ENCODE peak calls at places on chromosomes 3 and 15, in ten cellular contexts. W is activated naive CD8-positive, alpha-beta T cell treated with anti-CD3 and anti-CD28 coated beads, Interleukin-2, amount 50 U/mL, for 24 hours; V is stromal cell of bone marrow; Z is NCI-H1105; C is mucosa of gallbladder; A is GM13977; Y is stimulated activated CD8-positive, alpha-beta memory T cell treated with anti-CD3 and anti-CD28 coated beads, Interleukin-12 subunit alpha, Interleukin-12 subunit beta, amount 100 ng/mL, for 1 hour; G is A549; X is natural killer cell treated with Interleukin-12 subunit alpha and Interleukin-12 subunit beta and Interleukin-15 and Interleukin-18, amount 100 ng/mL, for 72 hours; R is AG04450. Q is an unnamed sample.

GRCh38 chr3:44880284-44880683 is 5.9 kb downstream of the TGM4 start:
- DNase-seq in Z (no peak), Y (no peak), X (no peak), C (no peak), V (no peak), W (no peak), A (no peak), G (no peak), R (no peak), Q (no peak)

GRCh38 chr3:32816439-32817194 is 1.2 kb upstream of the TRIM71 start:
- DNase-seq in X (no peak), C (no peak), V (no peak), G (no peak), A (peak), Y (no peak), Z (no peak), R (no peak), W (peak), Q (no peak)

GRCh38 chr3:98974442-98974841 is 72.9 kb upstream of the DCBLD2 start:
- DNase-seq in Z (no peak), A (no peak), C (no peak), X (no peak), R (no peak), G (no peak), Y (no peak), W (no peak), V (no peak), Q (no peak)

GRCh38 chr3:15055019-15055557 is 10.0 kb downstream of the MRPS25 start:
- DNase-seq in R (no peak), C (no peak), V (no peak), A (peak), Y (peak), Z (no peak), W (peak), X (peak), G (no peak), Q (no peak)

GRCh38 chr3:187738400-187739124 is 6.7 kb downstream of the BCL6 start:
- DNase-seq in V (peak), C (peak), R (peak), X (peak), G (peak), Z (peak), A (peak), Y (no peak), W (peak), Q (peak)

GRCh38 chr3:171976526-171976925 is 62.9 kb upstream of the FNDC3B start:
- DNase-seq in V (peak), C (no peak), Z (no peak), A (no peak), W (no peak), Y (no peak), X (no peak), R (no peak), G (no peak), Q (no peak)

GRCh38 chr3:104879919-104880318 is 486.8 kb upstream of the ALCAM start:
- DNase-seq in R (no peak), C (no peak), V (no peak), Y (no peak), W (no peak), G (no peak), X (no peak), Z (no peak), A (no peak), Q (no peak)

GRCh38 chr3:172982731-172983364 is 158.2 kb downstream of the SPATA16 start:
- DNase-seq in Z (no peak), C (no peak), G (no peak), W (no peak), Y (no peak), X (no peak), A (no peak), V (no peak), R (no peak), Q (no peak)

GRCh38 chr3:139284221-139284620 is 59.6 kb upstream of the MRPS22 start:
- DNase-seq in X (no peak), A (no peak), Y (no peak), R (no peak), V (no peak), Z (no peak), G (no peak), W (no peak), C (no peak), Q (no peak)

GRCh38 chr3:124396397-124396796 is 333.9 kb upstream of the UMPS start:
- DNase-seq in V (no peak), Z (no peak), R (no peak), Y (no peak), X (no peak), G (no peak), A (no peak), C (no peak), W (no peak), Q (no peak)

GRCh38 chr3:161069441-161070251 is 35.5 kb downstream of the B3GALNT1 start:
- DNase-seq in R (peak), A (peak), V (peak), Z (no peak), Y (no peak), G (no peak), X (no peak), W (no peak), C (no peak), Q (peak)

GRCh38 chr15:58174709-58175108 is 36.5 kb downstream of the AQP9 start:
- DNase-seq in Z (no peak), X (no peak), R (no peak), G (no peak), A (no peak), Y (no peak), C (no peak), W (no peak), V (no peak), Q (no peak)

GRCh38 chr3:13415236-13416001 is 4.7 kb downstream of the NUP210 start:
- DNase-seq in Y (no peak), X (no peak), V (no peak), R (no peak), C (no peak), A (no peak), Z (no peak), G (no peak), W (no peak), Q (no peak)

GRCh38 chr15:44081223-44082013 is 113.7 kb downstream of the FRMD5 start:
- DNase-seq in C (no peak), V (peak), A (no peak), G (no peak), R (peak), W (no peak), Z (no peak), Y (no peak), X (no peak), Q (peak)

GRCh38 chr3:115156255-115156654 is 9.2 kb upstream of the ZBTB20 start:
- DNase-seq in Y (no peak), V (no peak), Z (no peak), C (no peak), G (no peak), X (no peak), A (no peak), W (no peak), R (no peak), Q (no peak)

GRCh38 chr3:158244274-158244673 is 134.4 kb downstream of the RSRC1 start:
- DNase-seq in R (no peak), C (no peak), Z (no peak), G (no peak), A (no peak), Y (no peak), W (no peak), X (no peak), V (no peak), Q (no peak)

GRCh38 chr3:16069149-16069922 is 105.1 kb upstream of the GALNT15 start:
- DNase-seq in A (no peak), R (peak), W (no peak), C (no peak), G (peak), V (no peak), X (no peak), Z (no peak), Y (no peak), Q (peak)

GRCh38 chr15:43934480-43934879 is 107.7 kb downstream of the WDR76 start:
- DNase-seq in C (no peak), A (no peak), Z (no peak), X (no peak), V (no peak), G (no peak), R (no peak), Y (no peak), W (no peak), Q (no peak)

GRCh38 chr15:88113909-88114308 is 142.6 kb downstream of the NTRK3 start:
- DNase-seq in Y (no peak), C (no peak), W (no peak), R (no peak), X (no peak), V (peak), Z (no peak), G (no peak), A (no peak), Q (no peak)

GRCh38 chr3:170585008-170585936 is 603 bp downstream of the SLC7A14 start:
- DNase-seq in Y (no peak), Z (peak), A (no peak), X (no peak), V (no peak), R (no peak), G (no peak), W (no peak), C (no peak), Q (no peak)

GRCh38 chr15:62840518-62841268 is 201.9 kb upstream of the TPM1 start:
- DNase-seq in A (no peak), Y (no peak), G (no peak), W (no peak), X (no peak), Z (no peak), R (no peak), V (no peak), C (no peak), Q (no peak)

GRCh38 chr15:39582977-39583585 is 2.2 kb downstream of the THBS1 start:
- DNase-seq in R (no peak), X (no peak), G (no peak), C (no peak), A (no peak), W (no peak), Z (no peak), V (peak), Y (no peak), Q (no peak)

GRCh38 chr15:70327328-70328136 is 229.8 kb upstream of the TLE3 start:
- DNase-seq in R (no peak), G (no peak), W (no peak), X (no peak), Z (no peak), C (no peak), Y (no peak), A (no peak), V (no peak), Q (peak)

GRCh38 chr15:66876731-66877545 is 174.9 kb downstream of the SMAD6 start:
- DNase-seq in X (no peak), C (no peak), G (no peak), Y (no peak), V (no peak), Z (no peak), R (no peak), W (no peak), A (no peak), Q (no peak)

GRCh38 chr15:68368731-68369435 is 63.1 kb downstream of the ITGA11 start:
- DNase-seq in G (no peak), Z (no peak), C (no peak), R (no peak), Y (no peak), X (peak), A (no peak), V (no peak), W (no peak), Q (no peak)

GRCh38 chr15:80154336-80154735 is 1.5 kb downstream of the FAH start:
- DNase-seq in V (no peak), Z (no peak), X (no peak), Y (no peak), G (no peak), C (no peak), R (no peak), W (no peak), A (no peak), Q (no peak)

GRCh38 chr3:65811917-65812316 is 226.8 kb downstream of the MAGI1 start:
- DNase-seq in R (no peak), Z (no peak), A (no peak), G (no peak), X (no peak), Y (no peak), C (no peak), W (no peak), V (no peak), Q (no peak)

GRCh38 chr3:30578479-30578878 is 27.9 kb upstream of the TGFBR2 start:
- DNase-seq in C (peak), X (no peak), V (peak), G (no peak), Y (no peak), W (no peak), R (peak), A (no peak), Z (no peak), Q (peak)

GRCh38 chr3:172042136-172042535 is 2.8 kb downstream of the FNDC3B start:
- DNase-seq in G (no peak), X (no peak), Z (no peak), Y (no peak), W (no peak), R (no peak), A (no peak), C (no peak), V (no peak), Q (no peak)

GRCh38 chr15:90209591-90209990 is 8.5 kb downstream of the SEMA4B start:
- DNase-seq in X (no peak), G (no peak), C (no peak), Z (no peak), V (no peak), Y (no peak), R (no peak), A (peak), W (no peak), Q (no peak)

GRCh38 chr3:57500506-57500905 is 43.6 kb downstream of the DNAH12 start:
- DNase-seq in V (no peak), X (no peak), C (no peak), A (no peak), W (no peak), R (no peak), Y (no peak), Z (no peak), G (no peak), Q (no peak)

GRCh38 chr15:23073890-23074631 is 34.7 kb upstream of the TUBGCP5 start:
- DNase-seq in G (no peak), X (no peak), Z (peak), A (no peak), Y (no peak), C (no peak), W (no peak), V (no peak), R (no peak), Q (no peak)

GRCh38 chr15:92011611-92012367 is 158.3 kb downstream of the SLCO3A1 start:
- DNase-seq in A (no peak), Y (no peak), X (no peak), C (no peak), W (peak), R (no peak), G (no peak), Z (no peak), V (no peak), Q (no peak)

GRCh38 chr3:36075491-36075890 is 304.8 kb upstream of the STAC start:
- DNase-seq in V (peak), W (no peak), A (no peak), G (no peak), R (no peak), X (no peak), Y (no peak), Z (no peak), C (no peak), Q (no peak)

GRCh38 chr3:71973337-71974030 is 188.5 kb upstream of the PROK2 start:
- DNase-seq in A (no peak), G (no peak), Z (peak), V (no peak), R (no peak), X (no peak), Y (no peak), C (no peak), W (no peak), Q (no peak)

GRCh38 chr3:60932669-60933068 is 318.6 kb downstream of the FHIT start:
- DNase-seq in V (no peak), A (no peak), X (no peak), Y (no peak), G (no peak), R (no peak), W (no peak), C (no peak), Z (no peak), Q (no peak)